ENCODE peak calls at places on chromosomes 3 and 15, in six cellular contexts. R, O, N, E, Y and K are unnamed samples.

GRCh38 chr15:85649372-85649771 is 145.4 kb downstream of the KLHL25 start:
- DNase-seq in E (no peak), N (peak), O (peak), R (peak), Y (no peak), K (no peak)

GRCh38 chr15:79002631-79003030 is 57.8 kb upstream of the CTSH start:
- DNase-seq in R (peak), E (no peak), Y (no peak), N (no peak), O (no peak), K (no peak)

GRCh38 chr3:139307601-139308146 is 36.1 kb upstream of the MRPS22 start:
- DNase-seq in R (no peak), O (no peak), Y (no peak), N (no peak), E (no peak), K (no peak)

GRCh38 chr3:61991706-61992105 is 381.6 kb downstream of the FEZF2 start:
- DNase-seq in R (no peak), N (no peak), Y (no peak), E (no peak), O (no peak), K (no peak)

GRCh38 chr3:189168711-189169110 is 3.1 kb upstream of the TPRG1 start:
- DNase-seq in E (no peak), R (no peak), O (no peak), Y (no peak), N (no peak), K (no peak)

GRCh38 chr3:195086885-195087284 is 184.1 kb downstream of the XXYLT1 start:
- DNase-seq in E (no peak), N (no peak), Y (no peak), R (no peak), O (no peak), K (no peak)

GRCh38 chr3:58429657-58430056 is 4.0 kb downstream of the PDHB start:
- DNase-seq in E (no peak), O (peak), Y (no peak), R (no peak), N (no peak), K (no peak)

GRCh38 chr3:39105687-39106063 is 1.8 kb downstream of the GORASP1 start:
- DNase-seq in Y (no peak), O (no peak), N (no peak), E (no peak), R (no peak), K (no peak)

GRCh38 chr15:99059010-99059981 is 45.6 kb upstream of the SYNM start:
- DNase-seq in O (peak), R (peak), Y (peak), N (peak), E (peak), K (no peak)

GRCh38 chr3:39343076-39343717 is 13.7 kb downstream of the CCR8 start:
- DNase-seq in O (no peak), Y (no peak), E (no peak), R (no peak), N (peak), K (no peak)

GRCh38 chr3:149343951-149344350 is 10.5 kb upstream of the TM4SF18 start:
- DNase-seq in Y (no peak), E (no peak), O (no peak), N (no peak), R (no peak), K (no peak)

GRCh38 chr3:181555681-181556080 is 156.0 kb upstream of the SOX2 start:
- DNase-seq in N (no peak), O (no peak), R (no peak), Y (no peak), E (no peak), K (no peak)